ENCODE peak calls at places on chromosomes 13 and 19, in seven cellular contexts. T is T-helper 2 cell, Y is hepatic stellate cell, F is BE2C, M is HFF-Myc, C is left colon, P is NCI-H146. A is an unnamed sample.

GRCh38 chr13:67574320-67575233 is 344.4 kb upstream of the PCDH9 start:
- DNase-seq in T (no peak), Y (no peak), F (no peak), M (no peak), C (no peak), P (no peak), A (no peak)

GRCh38 chr19:29501816-29502580 is 23.8 kb upstream of the VSTM2B start:
- DNase-seq in T (no peak), Y (no peak), F (no peak), M (no peak), C (no peak), P (no peak), A (no peak)

GRCh38 chr19:35090795-35091214 is 24.8 kb upstream of the FXYD3 start:
- DNase-seq in T (no peak), Y (no peak), F (no peak), M (no peak), C (no peak), P (peak), A (no peak)

GRCh38 chr13:49356224-49356623 is 87.6 kb downstream of the CAB39L start:
- DNase-seq in T (no peak), Y (peak), F (no peak), M (no peak), C (no peak), P (no peak), A (no peak)

GRCh38 chr19:29378543-29379105 is 147.2 kb upstream of the VSTM2B start:
- DNase-seq in T (no peak), Y (no peak), F (no peak), M (no peak), C (peak), P (no peak), A (no peak)

GRCh38 chr19:5571777-5572176 is 4.0 kb upstream of the TINCR start:
- DNase-seq in T (no peak), Y (no peak), F (no peak), M (no peak), C (no peak), P (no peak), A (no peak)

GRCh38 chr13:26457212-26457611 is 100.3 kb upstream of the WASF3 start:
- DNase-seq in T (no peak), Y (no peak), F (no peak), M (no peak), C (no peak), P (no peak), A (no peak)

GRCh38 chr13:30832845-30833332 is 73.2 kb upstream of the MEDAG start:
- DNase-seq in T (no peak), Y (no peak), F (peak), M (no peak), C (peak), P (peak), A (peak)

A was measured in left cardiac atrium.